ENCODE peak calls at places on chromosomes 1 and 21, in five cellular contexts. T is right lobe of liver, M is transverse colon, V is left ventricle myocardium inferior, X is tibial nerve. O is an unnamed sample.

GRCh38 chr1:17538428-17539130 is 919 bp upstream of the ARHGEF10L start:
- DNase-seq in T (no peak), M (no peak), V (no peak), X (no peak), O (peak; percentile 63)

GRCh38 chr1:109989656-109990653 is 5.4 kb downstream of the AHCYL1 start:
- DNase-seq in T (no peak), M (no peak), V (no peak), X (no peak), O (no peak)

GRCh38 chr1:11802616-11802972 is 3.2 kb downstream of the MTHFR start:
- DNase-seq in T (no peak), M (no peak), V (no peak), X (no peak), O (peak; percentile 59)

GRCh38 chr1:111745670-111746613 is 6.7 kb upstream of the INKA2 start:
- DNase-seq in T (no peak), M (no peak), V (no peak), X (no peak), O (no peak)

GRCh38 chr1:23216771-23217420 is 406 bp downstream of the HTR1D start:
- DNase-seq in T (no peak), M (no peak), V (no peak), X (no peak), O (no peak)

GRCh38 chr1:67294836-67295622 is 12.6 kb upstream of the IL12RB2 start:
- DNase-seq in T (no peak), M (no peak), V (no peak), X (no peak), O (no peak)

GRCh38 chr21:14046401-14046800 is 164.4 kb downstream of the LIPI start:
- DNase-seq in T (no peak), M (no peak), V (no peak), X (no peak), O (no peak)

GRCh38 chr1:25550683-25551310 is 7.4 kb downstream of the LDLRAP1 start:
- DNase-seq in T (no peak), M (no peak), V (no peak), X (no peak), O (no peak)

GRCh38 chr1:156257711-156258110 is 9.9 kb upstream of the PAQR6 start:
- DNase-seq in T (no peak), M (no peak), V (no peak), X (no peak), O (no peak)

GRCh38 chr1:71582673-71583072 is 501.8 kb upstream of the ZRANB2 start:
- DNase-seq in T (no peak), M (no peak), V (no peak), X (no peak), O (no peak)

GRCh38 chr21:42531771-42532170 is 18.1 kb downstream of the SLC37A1 start:
- DNase-seq in T (no peak), M (no peak), V (no peak), X (no peak), O (peak; percentile 60)

GRCh38 chr21:36966066-36966845 is at the start of gene HLCS:
- DNase-seq in T (peak; percentile 78), M (peak; percentile 85), V (peak; percentile 71), X (peak; percentile 20), O (peak; percentile 82)

GRCh38 chr1:59020151-59020997 is 236.5 kb upstream of the JUN start:
- DNase-seq in T (peak; percentile 59), M (peak; percentile 68), V (peak; percentile 30), X (no peak), O (peak; percentile 77)

GRCh38 chr1:109444376-109444775 is 18.1 kb upstream of the PSMA5 start:
- DNase-seq in T (no peak), M (no peak), V (no peak), X (no peak), O (no peak)

GRCh38 chr1:236150291-236150940 is 8.1 kb downstream of the GPR137B start:
- DNase-seq in T (no peak), M (no peak), V (no peak), X (no peak), O (no peak)

GRCh38 chr1:185804206-185804605 is 70.0 kb downstream of the HMCN1 start:
- DNase-seq in T (no peak), M (no peak), V (no peak), X (no peak), O (no peak)

GRCh38 chr1:26618561-26618960 is 77.3 kb upstream of the ARID1A start:
- DNase-seq in T (no peak), M (no peak), V (no peak), X (no peak), O (no peak)

GRCh38 chr1:44826375-44827196 is 16.5 kb downstream of the PTCH2 start:
- DNase-seq in T (peak; percentile 68), M (peak; percentile 30), V (peak; percentile 75), X (no peak), O (peak; percentile 78)

GRCh38 chr1:48492392-48492791 is 20.4 kb upstream of the SPATA6 start:
- DNase-seq in T (no peak), M (peak; percentile 73), V (no peak), X (no peak), O (no peak)

GRCh38 chr1:203629509-203630082 is 3.0 kb downstream of the ATP2B4 start:
- DNase-seq in T (peak; percentile 51), M (peak; percentile 79), V (peak; percentile 82), X (peak; percentile 43), O (peak; percentile 83)

GRCh38 chr21:46118305-46118870 is 20.5 kb downstream of the COL6A2 start:
- DNase-seq in T (peak; percentile 15), M (no peak), V (peak; percentile 4), X (peak; percentile 10), O (peak; percentile 65)

GRCh38 chr1:44924835-44925464 is 61.4 kb downstream of the EIF2B3 start:
- DNase-seq in T (no peak), M (no peak), V (no peak), X (no peak), O (no peak)

GRCh38 chr1:175874081-175874480 is 130.7 kb upstream of the TNR start:
- DNase-seq in T (no peak), M (no peak), V (no peak), X (no peak), O (no peak)

GRCh38 chr1:175169305-175170018 is 23.1 kb downstream of the KIAA0040 start:
- DNase-seq in T (no peak), M (no peak), V (no peak), X (no peak), O (no peak)

GRCh38 chr1:47431534-47431933 is 6.3 kb upstream of the FOXD2 start:
- DNase-seq in T (no peak), M (no peak), V (no peak), X (no peak), O (no peak)

GRCh38 chr1:26879793-26880192 is 10.3 kb downstream of the GPN2 start:
- DNase-seq in T (no peak), M (no peak), V (no peak), X (no peak), O (no peak)

GRCh38 chr1:24641646-24642151 is 1.4 kb upstream of the SRRM1 start:
- DNase-seq in T (peak; percentile 51), M (peak; percentile 43), V (peak; percentile 35), X (no peak), O (peak; percentile 74)

GRCh38 chr1:7432896-7433380 is 338.2 kb upstream of the VAMP3 start:
- DNase-seq in T (no peak), M (no peak), V (no peak), X (no peak), O (no peak)

GRCh38 chr1:64042331-64043100 is 160.9 kb upstream of the UBE2U start:
- DNase-seq in T (no peak), M (no peak), V (no peak), X (no peak), O (peak; percentile 72)

GRCh38 chr1:26476958-26477357 is 4.7 kb downstream of the HMGN2 start:
- DNase-seq in T (no peak), M (no peak), V (no peak), X (no peak), O (no peak)

GRCh38 chr1:208178091-208178529 is 66.1 kb downstream of the PLXNA2 start:
- DNase-seq in T (peak; percentile 32), M (peak; percentile 55), V (no peak), X (no peak), O (peak; percentile 76)

GRCh38 chr1:181086926-181087325 is 1.6 kb upstream of the IER5 start:
- DNase-seq in T (no peak), M (no peak), V (no peak), X (no peak), O (no peak)
- H3K4me1 ChIP-seq in T (peaks cover 6% of the 10 kb centered on the region), M (peaks cover 11% of the 10 kb centered on the region), V (peaks cover 43% of the 10 kb centered on the region), X (peaks cover 11% of the 10 kb centered on the region), O (peaks cover 3% of the 10 kb centered on the region)

GRCh38 chr1:41497631-41498030 is 13.1 kb upstream of the EDN2 start:
- DNase-seq in T (no peak), M (no peak), V (no peak), X (no peak), O (no peak)

GRCh38 chr1:41499591-41499990 is 15.1 kb upstream of the EDN2 start:
- DNase-seq in T (no peak), M (no peak), V (no peak), X (no peak), O (no peak)

GRCh38 chr1:41500378-41500777 is 15.9 kb upstream of the EDN2 start:
- DNase-seq in T (peak; percentile 69), M (peak; percentile 86), V (no peak), X (no peak), O (peak; percentile 45)

GRCh38 chr1:41498391-41498790 is 13.9 kb upstream of the EDN2 start:
- DNase-seq in T (no peak), M (no peak), V (no peak), X (no peak), O (no peak)

DNA sequence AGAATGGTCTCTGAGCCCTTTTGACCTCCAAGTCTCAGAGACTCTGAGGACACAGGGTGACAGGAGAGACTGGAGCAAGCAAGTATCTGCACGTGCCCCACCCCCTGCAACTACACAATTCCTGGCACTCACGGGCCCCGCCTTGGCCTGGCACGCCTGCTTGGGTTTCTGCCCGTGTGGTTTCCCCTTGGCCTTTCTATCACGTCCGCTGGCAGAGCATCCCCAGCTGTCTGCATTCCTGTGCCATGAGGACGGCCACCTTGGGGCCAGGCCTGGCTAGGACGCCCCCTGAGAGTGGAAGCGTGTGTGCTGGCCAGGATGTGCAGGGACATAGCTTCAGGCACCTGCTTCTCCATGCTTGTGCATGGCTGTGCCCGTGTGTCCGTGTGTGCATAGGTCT is 14.3 kb upstream of the EDN2 start:
- DNase-seq in T (peak; percentile 73), M (peak; percentile 88), V (peak; percentile 80), X (no peak), O (peak; percentile 90)
- H3K4me3 ChIP-seq in T (no peak overlapping the region), M (no peak overlapping the region), V (no peak overlapping the region), X (no peak overlapping the region), O (no peak overlapping the region)

GRCh38 chr1:150567717-150568561 is 11.5 kb downstream of the MCL1 start:
- DNase-seq in T (no peak), M (peak; percentile 84), V (peak; percentile 75), X (peak; percentile 89), O (peak; percentile 95)
- H3K9me3 ChIP-seq in T (no peaks in the 10 kb centered on the region), M (no peaks in the 10 kb centered on the region), V (no peaks in the 10 kb centered on the region), X (no peaks in the 10 kb centered on the region), O (no peaks in the 10 kb centered on the region)

GRCh38 chr1:206507395-206508129 is at the start of gene RASSF5:
- DNase-seq in T (peak; percentile 91), M (peak; percentile 86), V (peak; percentile 86), X (peak; percentile 86), O (peak; percentile 94)

GRCh38 chr1:206509612-206510257 is 2.4 kb downstream of the RASSF5 start:
- DNase-seq in T (no peak), M (no peak), V (no peak), X (no peak), O (no peak)

GRCh38 chr1:206510371-206510770 is 3.0 kb downstream of the RASSF5 start:
- DNase-seq in T (no peak), M (no peak), V (no peak), X (no peak), O (no peak)

GRCh38 chr1:206508130-206508884 is 976 bp downstream of the RASSF5 start:
- DNase-seq in T (peak; percentile 67), M (no peak), V (no peak), X (no peak), O (no peak)

GRCh38 chr1:206508956-206509355 is 1.6 kb downstream of the RASSF5 start:
- DNase-seq in T (no peak), M (no peak), V (no peak), X (no peak), O (no peak)
- H3K4me1 ChIP-seq in T (peaks cover 26% of the 10 kb centered on the region), M (peaks cover 23% of the 10 kb centered on the region), V (peaks cover 54% of the 10 kb centered on the region), X (peaks cover 9% of the 10 kb centered on the region), O (no peaks in the 10 kb centered on the region)

O was measured in tibial artery.